ENCODE peak calls at places on chromosome 1, in nine cellular contexts. B, D, P, W, A, H, V, L and Q are unnamed samples. For H3K4me1, the result is how much of the 10 kb centered on the place peaks cover.

GRCh38 chr1:219517031-219517430 is 95.9 kb downstream of the ZC3H11B start:
- DNase-seq in B (no peak), D (no peak), P (no peak), W (no peak), A (no peak), H (no peak), V (no peak), L (no peak), Q (no peak)

GRCh38 chr1:187474266-187474665 is 645.5 kb downstream of the PLA2G4A start:
- DNase-seq in B (no peak), D (no peak), P (no peak), W (no peak), A (peak), H (no peak), V (no peak), L (peak), Q (no peak)

GRCh38 chr1:68470388-68470970 is 20.7 kb upstream of the RPE65 start:
- DNase-seq in B (no peak), D (no peak), P (no peak), W (no peak), A (no peak), H (no peak), V (no peak), L (peak), Q (no peak)

GRCh38 chr1:9716404-9717192 is 65.1 kb downstream of the PIK3CD start:
- DNase-seq in B (no peak), D (no peak), P (no peak), W (no peak), A (no peak), H (no peak), V (no peak), L (no peak), Q (no peak)

GRCh38 chr1:192869308-192869940 is 60.6 kb downstream of the RGS2 start:
- DNase-seq in B (no peak), D (no peak), P (no peak), W (no peak), A (no peak), H (no peak), V (no peak), L (no peak), Q (no peak)

GRCh38 chr1:117136749-117137148 is 15.2 kb upstream of the TRIM45 start:
- DNase-seq in B (no peak), D (no peak), P (no peak), W (no peak), A (peak), H (no peak), V (no peak), L (no peak), Q (no peak)

GRCh38 chr1:30515746-30516504 is 207.5 kb downstream of the MATN1 start:
- DNase-seq in B (no peak), D (peak), P (no peak), W (no peak), A (no peak), H (no peak), V (peak), L (no peak), Q (no peak)

GRCh38 chr1:56061824-56062223 is 517.5 kb downstream of the PLPP3 start:
- DNase-seq in B (no peak), D (no peak), P (no peak), W (no peak), A (no peak), H (no peak), V (no peak), L (no peak), Q (no peak)

GRCh38 chr1:223720987-223721591 is 8.8 kb downstream of the CAPN2 start:
- DNase-seq in B (no peak), D (no peak), P (no peak), W (no peak), A (no peak), H (peak), V (no peak), L (peak), Q (no peak)

GRCh38 chr1:24940231-24940630 is 10.2 kb upstream of the RUNX3 start:
- DNase-seq in B (no peak), D (no peak), P (no peak), W (no peak), A (no peak), H (no peak), V (no peak), L (no peak), Q (no peak)
- H3K4me1 ChIP-seq in B (under half), D (under half), P (under half), W (under half), A (under half), H (under half), V (under half), L (under half), Q (under half)

GRCh38 chr1:36166938-36167910 is 11.3 kb downstream of the MAP7D1 start:
- DNase-seq in B (no peak), D (no peak), P (no peak), W (no peak), A (no peak), H (no peak), V (no peak), L (no peak), Q (no peak)

GRCh38 chr1:36164399-36164798 is 8.4 kb downstream of the MAP7D1 start:
- DNase-seq in B (no peak), D (no peak), P (no peak), W (no peak), A (no peak), H (no peak), V (no peak), L (no peak), Q (no peak)

GRCh38 chr1:36168538-36168937 is 12.6 kb downstream of the MAP7D1 start:
- DNase-seq in B (no peak), D (no peak), P (no peak), W (no peak), A (no peak), H (no peak), V (no peak), L (no peak), Q (no peak)

GRCh38 chr1:36165145-36165544 is 9.2 kb downstream of the MAP7D1 start:
- DNase-seq in B (no peak), D (no peak), P (no peak), W (no peak), A (no peak), H (no peak), V (no peak), L (no peak), Q (no peak)

GRCh38 chr1:36166136-36166535 is 10.2 kb downstream of the MAP7D1 start:
- DNase-seq in B (no peak), D (no peak), P (no peak), W (no peak), A (no peak), H (no peak), V (no peak), L (no peak), Q (no peak)
- H3K4me1 ChIP-seq in B (half or more), D (half or more), P (half or more), W (under half), A (under half), H (under half), V (under half), L (under half), Q (half or more)

GRCh38 chr1:26016944-26017545 is 4.5 kb upstream of the EXTL1 start:
- DNase-seq in B (no peak), D (no peak), P (no peak), W (no peak), A (no peak), H (no peak), V (no peak), L (no peak), Q (no peak)
- H3K4me1 ChIP-seq in B (under half), D (under half), P (under half), W (under half), A (under half), H (under half), V (under half), L (under half), Q (under half)

DNA sequence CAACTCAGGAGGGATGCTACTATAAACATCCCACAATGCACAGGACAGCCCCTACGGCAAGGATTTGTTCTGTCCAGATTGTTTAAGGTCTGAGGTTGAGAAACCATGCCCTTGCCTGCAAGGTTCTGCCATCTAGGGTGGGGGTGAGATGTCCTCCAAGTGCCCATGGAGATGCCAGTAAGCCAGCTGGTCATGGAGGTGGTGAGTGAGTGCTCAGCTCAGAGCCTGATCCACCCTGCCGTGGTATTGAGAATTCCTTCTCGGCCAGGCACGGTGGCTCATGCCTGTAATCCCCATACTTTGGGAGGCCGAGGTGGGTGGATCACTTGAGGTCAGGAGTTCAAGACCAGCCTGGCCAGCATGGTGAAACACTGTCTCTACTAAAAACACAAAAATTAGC is 13.3 kb upstream of the CTRC start:
- DNase-seq in B (no peak), D (no peak), P (no peak), W (no peak), A (no peak), H (no peak), V (no peak), L (no peak), Q (no peak)
- H3K4me1 ChIP-seq in B (under half), D (under half), P (under half), W (under half), A (under half), H (half or more), V (under half), L (under half), Q (under half)

GRCh38 chr1:226429051-226429461 is 21.2 kb upstream of the PARP1 start:
- DNase-seq in B (no peak), D (no peak), P (no peak), W (no peak), A (no peak), H (no peak), V (no peak), L (no peak), Q (no peak)
- H3K4me1 ChIP-seq in B (under half), D (under half), P (under half), W (under half), A (under half), H (under half), V (under half), L (under half), Q (under half)

GRCh38 chr1:25784575-25785051 is 15.4 kb upstream of the SELENON start:
- DNase-seq in B (peak), D (no peak), P (no peak), W (no peak), A (no peak), H (no peak), V (no peak), L (no peak), Q (peak)

GRCh38 chr1:25785321-25786067 is 14.5 kb upstream of the SELENON start:
- DNase-seq in B (no peak), D (no peak), P (no peak), W (no peak), A (no peak), H (no peak), V (no peak), L (no peak), Q (no peak)

GRCh38 chr1:25780318-25781129 is 19.5 kb upstream of the SELENON start:
- DNase-seq in B (no peak), D (no peak), P (no peak), W (no peak), A (peak), H (peak), V (no peak), L (no peak), Q (no peak)

GRCh38 chr1:25781130-25781433 is 18.9 kb upstream of the SELENON start:
- DNase-seq in B (no peak), D (no peak), P (no peak), W (no peak), A (no peak), H (no peak), V (no peak), L (no peak), Q (no peak)

GRCh38 chr1:25782608-25783201 is 17.3 kb upstream of the SELENON start:
- DNase-seq in B (no peak), D (no peak), P (no peak), W (no peak), A (no peak), H (no peak), V (no peak), L (no peak), Q (no peak)
- H3K4me1 ChIP-seq in B (under half), D (under half), P (under half), W (under half), A (under half), H (under half), V (under half), L (under half), Q (under half)

GRCh38 chr1:216331211-216331610 is 92.0 kb downstream of the USH2A start:
- DNase-seq in B (no peak), D (no peak), P (no peak), W (no peak), A (no peak), H (no peak), V (no peak), L (no peak), Q (no peak)

GRCh38 chr1:216332003-216332402 is 91.2 kb downstream of the USH2A start:
- DNase-seq in B (no peak), D (no peak), P (no peak), W (no peak), A (no peak), H (no peak), V (no peak), L (no peak), Q (no peak)

GRCh38 chr1:216330262-216330661 is 93.0 kb downstream of the USH2A start:
- DNase-seq in B (no peak), D (no peak), P (no peak), W (no peak), A (no peak), H (no peak), V (no peak), L (no peak), Q (no peak)

GRCh38 chr1:216332462-216332861 is 90.8 kb downstream of the USH2A start:
- DNase-seq in B (no peak), D (no peak), P (no peak), W (no peak), A (no peak), H (no peak), V (no peak), L (no peak), Q (no peak)
- H3K4me1 ChIP-seq in B (under half), D (under half), P (under half), W (under half), A (under half), H (under half), V (under half), L (under half), Q (under half)

DNA sequence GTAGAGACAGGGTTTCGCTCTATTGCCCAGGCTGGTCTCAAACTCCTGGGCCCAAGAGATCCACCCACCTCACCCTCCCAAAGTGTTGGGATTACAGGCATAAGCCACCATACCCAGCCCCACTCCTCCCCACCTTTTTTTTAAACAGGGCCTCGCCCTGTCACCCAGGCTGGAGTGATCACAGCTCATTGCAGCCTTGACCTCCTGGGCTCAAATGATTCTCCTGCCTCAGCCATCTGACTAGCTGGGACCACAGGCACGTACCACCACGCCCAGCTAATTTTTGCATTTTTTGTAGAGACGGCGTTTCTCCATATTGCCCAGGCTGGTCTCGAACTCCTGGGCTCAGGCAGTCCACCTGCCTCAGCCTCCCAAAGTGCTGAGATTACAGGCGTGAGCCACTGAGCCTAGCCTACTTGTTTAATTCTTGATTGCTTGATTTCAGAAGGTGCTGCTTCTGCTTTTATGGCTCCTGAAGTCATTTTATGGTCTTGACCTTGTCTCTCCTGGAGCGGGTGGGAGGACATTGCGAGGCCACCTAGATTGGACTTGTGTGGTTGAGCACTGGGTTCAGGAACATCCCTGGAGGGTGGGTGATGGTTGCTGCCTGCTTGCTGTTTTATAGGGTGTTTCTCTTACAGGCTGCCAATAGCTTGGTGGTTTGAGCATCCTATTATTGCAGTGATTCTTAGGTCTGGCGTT is 81.9 kb downstream of the GALNT2 start:
- DNase-seq in B (no peak), D (no peak), P (no peak), W (no peak), A (no peak), H (no peak), V (no peak), L (no peak), Q (no peak)
- H3K4me1 ChIP-seq in B (under half), D (under half), P (under half), W (under half), A (under half), H (under half), V (under half), L (under half), Q (under half)

GRCh38 chr1:171248309-171248708 is at the start of gene FMO1:
- DNase-seq in B (no peak), D (no peak), P (no peak), W (no peak), A (no peak), H (no peak), V (no peak), L (no peak), Q (no peak)

GRCh38 chr1:171250263-171250662 is 2.0 kb downstream of the FMO1 start:
- DNase-seq in B (no peak), D (no peak), P (no peak), W (no peak), A (no peak), H (no peak), V (no peak), L (no peak), Q (no peak)

GRCh38 chr1:171251042-171251740 is 2.9 kb downstream of the FMO1 start:
- DNase-seq in B (no peak), D (no peak), P (no peak), W (no peak), A (peak), H (peak), V (peak), L (peak), Q (peak)

GRCh38 chr1:171243878-171244277 is 4.4 kb upstream of the FMO1 start:
- DNase-seq in B (no peak), D (no peak), P (no peak), W (no peak), A (no peak), H (no peak), V (no peak), L (no peak), Q (no peak)

DNA sequence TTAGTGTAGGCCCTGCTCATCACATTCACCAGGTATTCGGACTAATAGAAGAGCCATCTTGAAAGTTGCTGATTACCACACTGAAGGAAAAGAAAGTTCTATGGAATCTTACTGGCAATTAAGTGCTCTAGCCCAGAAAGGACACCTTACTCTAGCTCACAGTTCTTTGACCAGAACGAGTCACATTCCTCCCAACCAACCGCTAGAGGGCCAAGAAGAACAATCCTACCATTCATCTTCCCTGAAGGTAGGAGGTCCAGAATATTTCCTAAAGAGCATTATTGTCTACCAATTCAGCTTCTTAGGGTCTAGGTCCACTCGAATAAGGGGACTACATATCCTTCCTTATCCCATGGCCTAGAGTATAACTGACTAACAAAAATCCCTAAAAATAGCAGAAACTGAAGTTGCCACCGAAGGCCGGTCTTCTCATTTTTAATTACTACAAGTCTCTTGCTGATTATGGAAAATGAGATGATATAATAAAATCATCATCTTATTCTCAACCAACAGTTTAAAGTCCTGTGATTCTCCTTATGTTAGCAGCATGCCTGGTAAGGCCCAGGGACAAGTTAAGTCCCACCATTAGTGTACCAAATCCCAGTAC is 2.7 kb upstream of the FMO1 start:
- DNase-seq in B (no peak), D (no peak), P (no peak), W (no peak), A (peak), H (peak), V (no peak), L (peak), Q (no peak)
- H3K4me1 ChIP-seq in B (under half), D (under half), P (under half), W (under half), A (under half), H (under half), V (under half), L (under half), Q (under half)